ENCODE peak calls at places on chromosomes 3 and 15, in ten cellular contexts. G is endothelial cell of umbilical vein, T is DND-41, N is fibroblast of lung, M is right lobe of liver, Y is stomach, C is psoas muscle, F is MM.1S, K is cardiac muscle cell, O is right atrium auricular region. Q is an unnamed sample.

GRCh38 chr3:36461588-36461987 is 81.3 kb downstream of the STAC start:
- DNase-seq in G (no peak), T (no peak), N (no peak), M (no peak), Y (no peak), C (no peak), F (no peak), K (peak; percentile 15), O (no peak), Q (no peak)

GRCh38 chr15:55132672-55133071 is 64.1 kb downstream of the RSL24D1 start:
- DNase-seq in G (no peak), T (no peak), N (no peak), M (no peak), Y (no peak), C (no peak), F (no peak), K (no peak), O (no peak), Q (no peak)

GRCh38 chr3:148598619-148599018 is 99.1 kb upstream of the AGTR1 start:
- DNase-seq in G (no peak), T (no peak), N (peak; percentile 59), M (no peak), Y (no peak), C (no peak), F (no peak), K (no peak), O (no peak), Q (no peak)

GRCh38 chr15:30889231-30889630 is 14.5 kb upstream of the FAN1 start:
- DNase-seq in G (no peak), T (no peak), N (no peak), M (no peak), Y (no peak), C (no peak), F (no peak), K (no peak), O (no peak), Q (no peak)

GRCh38 chr3:56826831-56827722 is 25.3 kb upstream of the ARHGEF3 start:
- DNase-seq in G (no peak), T (no peak), N (peak; percentile 31), M (no peak), Y (no peak), C (no peak), F (no peak), K (peak; percentile 52), O (no peak), Q (no peak)

GRCh38 chr3:81622395-81622794 is 139.1 kb downstream of the GBE1 start:
- DNase-seq in G (no peak), T (no peak), N (no peak), M (no peak), Y (no peak), C (no peak), F (no peak), K (peak; percentile 7), O (no peak), Q (no peak)

GRCh38 chr3:197590313-197590962 is 34.7 kb upstream of the BDH1 start:
- DNase-seq in G (no peak), T (no peak), N (no peak), M (peak; percentile 92), Y (peak; percentile 61), C (no peak), F (no peak), K (no peak), O (no peak), Q (no peak)

GRCh38 chr3:185656321-185656840 is 70.3 kb downstream of the SENP2 start:
- DNase-seq in G (peak; percentile 95), T (no peak), N (peak; percentile 99), M (no peak), Y (no peak), C (no peak), F (no peak), K (peak; percentile 99), O (peak; percentile 87), Q (no peak)

GRCh38 chr15:57237282-57237642 is 139.0 kb upstream of the CGNL1 start:
- DNase-seq in G (no peak), T (no peak), N (no peak), M (no peak), Y (no peak), C (no peak), F (no peak), K (no peak), O (no peak), Q (no peak)

GRCh38 chr15:94397377-94397776 is 166.0 kb downstream of the MCTP2 start:
- DNase-seq in G (peak; percentile 26), T (no peak), N (no peak), M (no peak), Y (no peak), C (no peak), F (no peak), K (peak; percentile 11), O (no peak), Q (no peak)

GRCh38 chr3:149702691-149703426 is 45.0 kb upstream of the WWTR1 start:
- DNase-seq in G (no peak), T (no peak), N (peak; percentile 95), M (no peak), Y (no peak), C (no peak), F (no peak), K (peak; percentile 68), O (no peak), Q (no peak)

GRCh38 chr15:96183020-96183926 is 147.2 kb upstream of the NR2F2 start:
- DNase-seq in G (no peak), T (no peak), N (no peak), M (peak; percentile 56), Y (no peak), C (no peak), F (no peak), K (no peak), O (no peak), Q (no peak)

GRCh38 chr3:64353256-64353655 is 128.0 kb upstream of the PRICKLE2 start:
- DNase-seq in G (peak; percentile 18), T (no peak), N (peak; percentile 71), M (no peak), Y (no peak), C (no peak), F (peak; percentile 24), K (peak; percentile 39), O (no peak), Q (no peak)
- H3K27ac ChIP-seq in G (no peak overlapping the region), T (no peak overlapping the region), N (peak overlapping the region; percentile 60), M (no peak overlapping the region), Y (peak overlapping the region; percentile 75), C (no peak overlapping the region), F (peak overlapping the region; percentile 27), K (no peak overlapping the region), O (no peak overlapping the region), Q (no peak overlapping the region)

GRCh38 chr3:142663865-142664264 is 60.0 kb upstream of the TRPC1 start:
- DNase-seq in G (no peak), T (no peak), N (no peak), M (no peak), Y (no peak), C (no peak), F (no peak), K (no peak), O (no peak), Q (no peak)
- H3K4me1 ChIP-seq in G (no peaks in the 10 kb centered on the region), T (peaks cover 9% of the 10 kb centered on the region), N (no peaks in the 10 kb centered on the region), M (peaks cover 20% of the 10 kb centered on the region), Y (peaks cover 11% of the 10 kb centered on the region), C (no peaks in the 10 kb centered on the region), F (no peaks in the 10 kb centered on the region), K (no peaks in the 10 kb centered on the region), O (no peaks in the 10 kb centered on the region), Q (no peaks in the 10 kb centered on the region)

GRCh38 chr15:76976572-76977270 is 18.2 kb upstream of the PSTPIP1 start:
- DNase-seq in G (no peak), T (no peak), N (no peak), M (no peak), Y (no peak), C (no peak), F (no peak), K (no peak), O (no peak), Q (no peak)

GRCh38 chr15:76979331-76979925 is 15.5 kb upstream of the PSTPIP1 start:
- DNase-seq in G (no peak), T (no peak), N (peak; percentile 3), M (no peak), Y (peak; percentile 20), C (no peak), F (no peak), K (no peak), O (no peak), Q (no peak)

GRCh38 chr15:76979996-76980520 is 14.9 kb upstream of the PSTPIP1 start:
- DNase-seq in G (no peak), T (no peak), N (no peak), M (no peak), Y (no peak), C (no peak), F (no peak), K (no peak), O (no peak), Q (no peak)

GRCh38 chr15:76982356-76982755 is 12.6 kb upstream of the PSTPIP1 start:
- DNase-seq in G (no peak), T (no peak), N (no peak), M (no peak), Y (no peak), C (no peak), F (no peak), K (no peak), O (no peak), Q (no peak)

DNA sequence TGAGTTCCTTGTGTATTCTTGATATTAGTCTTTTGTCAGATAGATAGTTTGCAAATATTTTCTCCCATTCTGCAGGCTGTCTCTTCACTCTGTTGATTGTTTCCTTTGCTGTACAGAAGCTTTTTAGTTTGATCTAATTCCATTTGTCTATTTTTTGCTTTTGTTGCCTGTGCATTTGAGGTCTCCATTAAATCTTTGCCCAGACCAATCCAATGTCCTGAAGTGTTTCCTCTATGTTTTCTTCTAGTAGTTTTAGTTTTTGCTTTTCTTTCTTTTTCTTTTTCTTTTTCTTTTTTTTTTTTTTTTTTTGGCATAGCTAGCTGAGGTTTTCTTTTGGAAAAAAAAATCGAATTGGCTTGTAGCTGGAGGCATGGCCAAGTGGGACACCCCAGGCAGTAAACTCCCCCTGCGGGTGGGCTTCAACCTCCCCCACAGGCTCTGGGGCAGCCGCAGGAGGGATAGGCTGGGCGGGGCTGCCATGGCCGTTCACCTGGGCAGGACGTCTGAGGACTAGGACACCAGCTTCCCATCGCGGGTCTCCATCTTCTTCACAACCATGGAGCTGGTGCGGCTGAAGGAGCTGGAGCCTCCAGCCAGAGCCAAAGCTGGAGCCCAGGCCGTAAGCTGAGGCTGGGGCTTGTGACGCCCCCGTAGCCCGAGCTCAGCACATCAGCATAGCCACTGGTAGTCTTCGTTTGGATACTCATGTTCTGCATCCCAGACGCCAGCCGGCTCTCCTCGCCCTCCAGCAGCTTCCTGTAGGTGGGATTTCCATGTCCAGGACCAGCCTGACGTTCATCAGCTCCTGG is 16.2 kb upstream of the PSTPIP1 start:
- DNase-seq in G (no peak), T (no peak), N (no peak), M (no peak), Y (no peak), C (no peak), F (no peak), K (no peak), O (no peak), Q (no peak)
- H3K9me3 ChIP-seq in G (no peaks in the 10 kb centered on the region), T (no peaks in the 10 kb centered on the region), N (no peaks in the 10 kb centered on the region), M (no peaks in the 10 kb centered on the region), Y (no peaks in the 10 kb centered on the region), C (no peaks in the 10 kb centered on the region), F (no peaks in the 10 kb centered on the region), K (no peaks in the 10 kb centered on the region), O (no peaks in the 10 kb centered on the region), Q (no peaks in the 10 kb centered on the region)

GRCh38 chr3:183114374-183114773 is 15.1 kb upstream of the MCCC1 start:
- DNase-seq in G (no peak), T (no peak), N (no peak), M (no peak), Y (no peak), C (no peak), F (no peak), K (no peak), O (no peak), Q (no peak)
- H3K27ac ChIP-seq in G (no peak overlapping the region), T (no peak overlapping the region), N (no peak overlapping the region), M (no peak overlapping the region), Y (no peak overlapping the region), C (no peak overlapping the region), F (no peak overlapping the region), K (no peak overlapping the region), O (no peak overlapping the region), Q (no peak overlapping the region)

Q was measured in naive thymus-derived CD4-positive, alpha-beta T cell.